ENCODE peak calls at places on chromosomes 12 and 14, in four cellular contexts. A is GM23338, D is GM23248, W is SK-N-SH. M is an unnamed sample.

GRCh38 chr14:55754471-55754870 is 174.5 kb downstream of the KTN1 start:
- DNase-seq in A (no peak), D (no peak), W (no peak), M (no peak)

GRCh38 chr12:108646597-108647190 is 13.0 kb upstream of the SELPLG start:
- DNase-seq in A (no peak), D (peak; percentile 47), W (no peak), M (no peak)

GRCh38 chr14:21041676-21042433 is at the start of gene RNASE7:
- DNase-seq in A (no peak), D (peak; percentile 76), W (no peak), M (no peak)

GRCh38 chr12:79685068-79685467 is 5.7 kb downstream of the PAWR start:
- DNase-seq in A (no peak), D (peak; percentile 76), W (no peak), M (no peak)

GRCh38 chr14:77682158-77682553 is 25.7 kb downstream of the ALKBH1 start:
- DNase-seq in A (no peak), D (peak; percentile 62), W (no peak), M (no peak)

GRCh38 chr12:39043425-39043824 is 138.0 kb upstream of the CPNE8 start:
- DNase-seq in A (no peak), D (no peak), W (peak; percentile 48), M (no peak)

GRCh38 chr14:46734287-46734686 is 82.7 kb upstream of the RPL10L start:
- DNase-seq in A (no peak), D (no peak), W (no peak), M (no peak)

GRCh38 chr12:857611-858010 is 91.9 kb downstream of the RAD52 start:
- DNase-seq in A (no peak), D (peak; percentile 94), W (no peak), M (no peak)

GRCh38 chr12:30152705-30153104 is 369.0 kb upstream of the TMTC1 start:
- DNase-seq in A (no peak), D (no peak), W (peak; percentile 38), M (no peak)

GRCh38 chr12:92164712-92165111 is 19.1 kb upstream of the BTG1 start:
- DNase-seq in A (no peak), D (no peak), W (no peak), M (no peak)

GRCh38 chr12:108939594-108939993 is 59.7 kb downstream of the DAO start:
- DNase-seq in A (peak; percentile 69), D (peak; percentile 14), W (no peak), M (peak; percentile 76)

GRCh38 chr12:2397356-2398045 is 344.7 kb downstream of the CACNA1C start:
- DNase-seq in A (no peak), D (peak; percentile 17), W (no peak), M (no peak)

GRCh38 chr14:63134801-63135200 is 69.4 kb upstream of the RHOJ start:
- DNase-seq in A (peak; percentile 48), D (peak; percentile 0), W (peak; percentile 30), M (no peak)

GRCh38 chr14:100339757-100340453 is 16.8 kb downstream of the SLC25A47 start:
- DNase-seq in A (no peak), D (no peak), W (no peak), M (no peak)

GRCh38 chr12:129372876-129373275 is 519.6 kb downstream of the GLT1D1 start:
- DNase-seq in A (no peak), D (no peak), W (no peak), M (no peak)

GRCh38 chr14:71592361-71592760 is 339.9 kb upstream of the RGS6 start:
- DNase-seq in A (no peak), D (no peak), W (no peak), M (peak; percentile 21)

GRCh38 chr12:11768233-11768965 is 118.9 kb downstream of the ETV6 start:
- DNase-seq in A (no peak), D (no peak), W (no peak), M (no peak)
- H3K79me2 ChIP-seq in A (peaks cover 11% of the 10 kb centered on the region), D (peaks cover 57% of the 10 kb centered on the region), W (peaks cover 53% of the 10 kb centered on the region), M (peaks cover 14% of the 10 kb centered on the region)

DNA sequence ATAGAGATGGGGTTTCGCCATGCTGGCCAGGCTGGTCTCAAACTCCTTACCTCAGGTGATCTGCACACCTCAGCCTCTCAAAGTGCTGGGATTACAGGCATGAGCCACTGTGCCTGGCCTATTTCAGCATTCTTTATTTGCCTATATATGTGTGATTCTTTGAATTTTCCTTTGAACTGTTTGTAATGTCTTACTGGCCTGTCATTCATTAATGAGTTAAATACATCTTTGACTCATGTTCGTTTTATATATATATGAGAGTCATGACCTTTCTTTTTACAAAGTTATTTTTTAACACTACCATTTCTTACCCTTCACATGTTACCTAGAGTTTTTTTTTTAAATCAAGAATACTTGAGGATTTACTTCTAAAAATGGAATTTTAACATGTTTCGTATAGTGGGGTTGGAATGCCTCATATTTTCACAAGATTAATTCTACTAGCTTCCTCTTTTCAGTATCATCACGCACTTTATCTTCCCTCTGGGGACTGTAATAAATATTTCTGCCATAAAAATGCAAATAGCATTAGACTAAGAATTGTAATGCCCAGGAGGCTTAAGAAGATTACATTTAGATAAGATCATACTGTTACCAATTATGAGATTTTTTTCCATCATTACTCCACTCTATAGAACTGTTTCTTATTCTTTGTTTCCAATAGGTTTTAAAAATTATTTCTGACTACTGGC is 66.7 kb downstream of the NTN4 start:
- DNase-seq in A (no peak), D (no peak), W (peak; percentile 7), M (no peak)
- TF ChIP-seq EZH2phosphoT487 in A (no peak), D (no peak), W (no peak), M (no peak)

GRCh38 chr14:88563845-88564244 is 1.0 kb downstream of the ZC3H14 start:
- DNase-seq in A (peak; percentile 10), D (peak; percentile 7), W (no peak), M (no peak)
- H3K27ac ChIP-seq in A (peak overlapping the region; percentile 78), D (peak overlapping the region; percentile 73), W (peak overlapping the region; percentile 92), M (no peak overlapping the region)

GRCh38 chr12:50145439-50145838 is 21.7 kb downstream of the CERS5 start:
- DNase-seq in A (no peak), D (no peak), W (no peak), M (no peak)
- H3K79me2 ChIP-seq in A (peaks cover 40% of the 10 kb centered on the region), D (peaks cover 84% of the 10 kb centered on the region), W (peaks cover 65% of the 10 kb centered on the region), M (no peaks in the 10 kb centered on the region)

DNA sequence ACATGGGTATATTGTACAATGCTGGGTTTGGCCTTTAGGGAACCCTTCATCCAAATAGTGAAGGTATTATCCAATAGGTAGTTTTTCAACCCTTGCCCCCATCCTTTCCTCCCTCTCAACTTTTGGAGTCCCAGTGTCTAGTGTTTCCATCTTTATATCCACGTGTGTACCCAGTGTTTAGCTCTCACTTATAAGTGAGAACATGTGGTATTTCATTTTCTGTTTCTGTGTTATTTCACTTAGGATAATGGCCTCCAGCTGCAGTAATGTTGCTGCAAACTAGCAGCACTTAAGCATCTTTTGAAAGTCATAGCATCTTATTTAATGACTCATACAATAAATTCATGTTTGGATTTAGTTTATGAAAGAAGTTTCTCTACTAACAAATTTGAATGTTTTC is 442.5 kb downstream of the NELL2 start:
- DNase-seq in A (no peak), D (no peak), W (no peak), M (no peak)
- TF ChIP-seq EZH2phosphoT487 in A (no peak), D (no peak), W (no peak), M (no peak)

M was measured in OCI-LY7.